ENCODE peak calls at places on chromosomes 4 and X, in five cellular contexts. One of them, this sample, is unnamed.

GRCh38 chr4:3021127-3021526 is 53.2 kb downstream of the HTT-AS start:
- DNase-seq in ELR: no peak
- DNase-seq in stimulated activated naive CD8-positive, alpha-beta T cell treated with anti-CD3 and anti-CD28 coated beads, Interleukin-15, amount 100 ng/mL, for 72 hours: no peak
- DNase-seq in AG08395: no peak
- DNase-seq in RCC 7860: no peak
- DNase-seq in this sample: no peak

GRCh38 chr4:39406763-39407583 is at the start of gene KLB:
- DNase-seq in ELR: no peak
- DNase-seq in stimulated activated naive CD8-positive, alpha-beta T cell treated with anti-CD3 and anti-CD28 coated beads, Interleukin-15, amount 100 ng/mL, for 72 hours: no peak
- DNase-seq in AG08395: no peak
- DNase-seq in RCC 7860: peak; percentile 29
- DNase-seq in this sample: no peak

GRCh38 chr4:84681488-84682274 is 98.8 kb downstream of the CDS1 start:
- DNase-seq in ELR: peak; percentile 64
- DNase-seq in stimulated activated naive CD8-positive, alpha-beta T cell treated with anti-CD3 and anti-CD28 coated beads, Interleukin-15, amount 100 ng/mL, for 72 hours: no peak
- DNase-seq in AG08395: peak; percentile 84
- DNase-seq in RCC 7860: peak; percentile 77
- DNase-seq in this sample: peak; percentile 7

GRCh38 chr4:88705805-88706518 is 8.3 kb upstream of the NAP1L5 start:
- DNase-seq in ELR: peak; percentile 30
- DNase-seq in stimulated activated naive CD8-positive, alpha-beta T cell treated with anti-CD3 and anti-CD28 coated beads, Interleukin-15, amount 100 ng/mL, for 72 hours: no peak
- DNase-seq in AG08395: peak; percentile 33
- DNase-seq in RCC 7860: no peak
- DNase-seq in this sample: no peak

GRCh38 chr4:157634057-157634456 is 413.5 kb downstream of the GRIA2 start:
- DNase-seq in ELR: no peak
- DNase-seq in stimulated activated naive CD8-positive, alpha-beta T cell treated with anti-CD3 and anti-CD28 coated beads, Interleukin-15, amount 100 ng/mL, for 72 hours: no peak
- DNase-seq in AG08395: no peak
- DNase-seq in RCC 7860: no peak
- DNase-seq in this sample: no peak

GRCh38 chrX:151710457-151710856 is 5.4 kb upstream of the FATE1 start:
- DNase-seq in ELR: no peak
- DNase-seq in stimulated activated naive CD8-positive, alpha-beta T cell treated with anti-CD3 and anti-CD28 coated beads, Interleukin-15, amount 100 ng/mL, for 72 hours: no peak
- DNase-seq in AG08395: no peak
- DNase-seq in RCC 7860: no peak
- DNase-seq in this sample: no peak

GRCh38 chr4:148126825-148127224 is 315.4 kb downstream of the NR3C2 start:
- DNase-seq in ELR: no peak
- DNase-seq in stimulated activated naive CD8-positive, alpha-beta T cell treated with anti-CD3 and anti-CD28 coated beads, Interleukin-15, amount 100 ng/mL, for 72 hours: no peak
- DNase-seq in AG08395: no peak
- DNase-seq in RCC 7860: no peak
- DNase-seq in this sample: no peak

GRCh38 chr4:111991797-111992196 is 153.5 kb upstream of the FAM241A start:
- DNase-seq in ELR: peak; percentile 77
- DNase-seq in stimulated activated naive CD8-positive, alpha-beta T cell treated with anti-CD3 and anti-CD28 coated beads, Interleukin-15, amount 100 ng/mL, for 72 hours: no peak
- DNase-seq in AG08395: peak; percentile 83
- DNase-seq in RCC 7860: peak; percentile 11
- DNase-seq in this sample: peak; percentile 6

GRCh38 chr4:124183926-124184325 is 528.6 kb downstream of the ANKRD50 start:
- DNase-seq in ELR: no peak
- DNase-seq in stimulated activated naive CD8-positive, alpha-beta T cell treated with anti-CD3 and anti-CD28 coated beads, Interleukin-15, amount 100 ng/mL, for 72 hours: no peak
- DNase-seq in AG08395: no peak
- DNase-seq in RCC 7860: no peak
- DNase-seq in this sample: no peak

GRCh38 chr4:184825394-184826314 is at the start of gene ACSL1:
- DNase-seq in ELR: peak; percentile 66
- DNase-seq in stimulated activated naive CD8-positive, alpha-beta T cell treated with anti-CD3 and anti-CD28 coated beads, Interleukin-15, amount 100 ng/mL, for 72 hours: peak; percentile 80
- DNase-seq in AG08395: peak; percentile 96
- DNase-seq in RCC 7860: peak; percentile 29
- DNase-seq in this sample: peak; percentile 57

GRCh38 chr4:148704291-148704690 is 262.1 kb upstream of the NR3C2 start:
- DNase-seq in ELR: peak; percentile 24
- DNase-seq in stimulated activated naive CD8-positive, alpha-beta T cell treated with anti-CD3 and anti-CD28 coated beads, Interleukin-15, amount 100 ng/mL, for 72 hours: no peak
- DNase-seq in AG08395: no peak
- DNase-seq in RCC 7860: no peak
- DNase-seq in this sample: no peak

GRCh38 chr4:128916832-128917231 is 107.3 kb downstream of the JADE1 start:
- DNase-seq in ELR: no peak
- DNase-seq in stimulated activated naive CD8-positive, alpha-beta T cell treated with anti-CD3 and anti-CD28 coated beads, Interleukin-15, amount 100 ng/mL, for 72 hours: no peak
- DNase-seq in AG08395: no peak
- DNase-seq in RCC 7860: no peak
- DNase-seq in this sample: peak; percentile 90

GRCh38 chr4:95732061-95732460 is 107.8 kb upstream of the PDHA2 start:
- DNase-seq in ELR: no peak
- DNase-seq in stimulated activated naive CD8-positive, alpha-beta T cell treated with anti-CD3 and anti-CD28 coated beads, Interleukin-15, amount 100 ng/mL, for 72 hours: no peak
- DNase-seq in AG08395: no peak
- DNase-seq in RCC 7860: peak; percentile 81
- DNase-seq in this sample: no peak

GRCh38 chr4:131974730-131975129 is 1174.4 kb upstream of the PCDH10 start:
- DNase-seq in ELR: no peak
- DNase-seq in stimulated activated naive CD8-positive, alpha-beta T cell treated with anti-CD3 and anti-CD28 coated beads, Interleukin-15, amount 100 ng/mL, for 72 hours: no peak
- DNase-seq in AG08395: no peak
- DNase-seq in RCC 7860: no peak
- DNase-seq in this sample: no peak

GRCh38 chr4:144894525-144894924 is 203.5 kb downstream of the ANAPC10 start:
- DNase-seq in ELR: peak; percentile 67
- DNase-seq in stimulated activated naive CD8-positive, alpha-beta T cell treated with anti-CD3 and anti-CD28 coated beads, Interleukin-15, amount 100 ng/mL, for 72 hours: no peak
- DNase-seq in AG08395: peak; percentile 2
- DNase-seq in RCC 7860: peak; percentile 33
- DNase-seq in this sample: peak; percentile 87

GRCh38 chr4:121479801-121480200 is 99.0 kb upstream of the QRFPR start:
- DNase-seq in ELR: peak; percentile 75
- DNase-seq in stimulated activated naive CD8-positive, alpha-beta T cell treated with anti-CD3 and anti-CD28 coated beads, Interleukin-15, amount 100 ng/mL, for 72 hours: no peak
- DNase-seq in AG08395: no peak
- DNase-seq in RCC 7860: no peak
- DNase-seq in this sample: no peak

GRCh38 chr4:128979934-128980333 is 113.4 kb downstream of the SCLT1 start:
- DNase-seq in ELR: peak; percentile 63
- DNase-seq in stimulated activated naive CD8-positive, alpha-beta T cell treated with anti-CD3 and anti-CD28 coated beads, Interleukin-15, amount 100 ng/mL, for 72 hours: no peak
- DNase-seq in AG08395: peak; percentile 72
- DNase-seq in RCC 7860: peak; percentile 70
- DNase-seq in this sample: no peak

GRCh38 chr4:87375719-87376291 is 15.2 kb downstream of the HSD17B11 start:
- DNase-seq in ELR: peak; percentile 72
- DNase-seq in stimulated activated naive CD8-positive, alpha-beta T cell treated with anti-CD3 and anti-CD28 coated beads, Interleukin-15, amount 100 ng/mL, for 72 hours: no peak
- DNase-seq in AG08395: peak; percentile 67
- DNase-seq in RCC 7860: peak; percentile 37
- DNase-seq in this sample: no peak